ENCODE peak calls at places on chromosomes 2 and 18, in four cellular contexts. One of them, this sample, is unnamed.

GRCh38 chr18:35478520-35479435 is 19.0 kb downstream of the INO80C start:
- DNase-seq in GM12878: no peak
- DNase-seq in K562: no peak
- DNase-seq in GM12891: no peak
- DNase-seq in this sample: peak; percentile 26

GRCh38 chr2:140696449-140696848 is 1434.4 kb downstream of the LRP1B start:
- DNase-seq in K562: no peak
- DNase-seq in GM12878: no peak
- DNase-seq in GM12891: no peak
- DNase-seq in this sample: no peak

GRCh38 chr2:166519391-166519962 is 25.4 kb upstream of the SCN7A start:
- DNase-seq in GM12878: no peak
- DNase-seq in GM12891: no peak
- DNase-seq in K562: no peak
- DNase-seq in this sample: no peak

GRCh38 chr2:66445076-66445724 is 10.3 kb downstream of the MEIS1 start:
- DNase-seq in K562: no peak
- DNase-seq in GM12891: no peak
- DNase-seq in GM12878: no peak
- DNase-seq in this sample: no peak

GRCh38 chr18:6929370-6930102 is 188.1 kb downstream of the LAMA1 start:
- DNase-seq in GM12891: no peak
- DNase-seq in K562: peak; percentile 92
- DNase-seq in GM12878: no peak
- DNase-seq in this sample: no peak

GRCh38 chr2:64228126-64228678 is 84.0 kb upstream of the PELI1 start:
- DNase-seq in GM12878: peak; percentile 39
- DNase-seq in GM12891: peak; percentile 43
- DNase-seq in K562: peak; percentile 62
- DNase-seq in this sample: peak; percentile 17

GRCh38 chr2:143885461-143885860 is 634.5 kb downstream of the ZEB2 start:
- DNase-seq in GM12891: no peak
- DNase-seq in K562: no peak
- DNase-seq in GM12878: no peak
- DNase-seq in this sample: no peak

GRCh38 chr2:70035344-70035844 is 51.9 kb upstream of the PCBP1 start:
- DNase-seq in GM12878: no peak
- DNase-seq in GM12891: no peak
- DNase-seq in K562: no peak
- DNase-seq in this sample: no peak

GRCh38 chr18:39462436-39462835 is 1896.8 kb upstream of the CELF4 start:
- DNase-seq in GM12878: no peak
- DNase-seq in K562: no peak
- DNase-seq in GM12891: no peak
- DNase-seq in this sample: no peak

GRCh38 chr2:63001576-63001975 is 49.1 kb upstream of the OTX1 start:
- DNase-seq in GM12878: no peak
- DNase-seq in K562: no peak
- DNase-seq in GM12891: no peak
- DNase-seq in this sample: no peak

GRCh38 chr2:216664593-216665034 is 30.7 kb downstream of the IGFBP5 start:
- DNase-seq in K562: peak; percentile 73
- DNase-seq in GM12878: no peak
- DNase-seq in GM12891: no peak
- DNase-seq in this sample: no peak

GRCh38 chr18:11096411-11096810 is 53.0 kb downstream of the PIEZO2 start:
- DNase-seq in K562: no peak
- DNase-seq in GM12891: no peak
- DNase-seq in GM12878: no peak
- DNase-seq in this sample: no peak

GRCh38 chr2:161103451-161103831 is 56.8 kb upstream of the TANK start:
- DNase-seq in GM12891: no peak
- DNase-seq in GM12878: no peak
- DNase-seq in K562: no peak
- DNase-seq in this sample: no peak

GRCh38 chr2:158616480-158616879 is 159.7 kb downstream of the PKP4 start:
- DNase-seq in GM12891: no peak
- DNase-seq in GM12878: no peak
- DNase-seq in K562: no peak
- DNase-seq in this sample: no peak

GRCh38 chr2:200713704-200714064 is 98.0 kb upstream of the BZW1 start:
- DNase-seq in GM12891: no peak
- DNase-seq in K562: no peak
- DNase-seq in GM12878: peak; percentile 8
- DNase-seq in this sample: no peak

GRCh38 chr18:21831413-21831831 is 90.8 kb downstream of the MIB1 start:
- DNase-seq in K562: no peak
- DNase-seq in GM12891: no peak
- DNase-seq in GM12878: no peak
- DNase-seq in this sample: no peak

GRCh38 chr2:109009920-109010610 is 21.0 kb upstream of the EDAR start:
- DNase-seq in GM12891: no peak
- DNase-seq in GM12878: no peak
- DNase-seq in K562: no peak
- DNase-seq in this sample: no peak

GRCh38 chr2:1993711-1994682 is 249.7 kb upstream of the PXDN start:
- DNase-seq in K562: no peak
- DNase-seq in GM12878: no peak
- DNase-seq in GM12891: no peak
- DNase-seq in this sample: no peak

GRCh38 chr2:149732001-149732685 is 144.6 kb upstream of the MMADHC start:
- DNase-seq in K562: no peak
- DNase-seq in GM12891: no peak
- DNase-seq in GM12878: no peak
- DNase-seq in this sample: no peak

GRCh38 chr2:28160986-28161425 is 231.7 kb upstream of the FOSL2 start:
- DNase-seq in GM12891: no peak
- DNase-seq in K562: no peak
- DNase-seq in GM12878: no peak
- DNase-seq in this sample: no peak

GRCh38 chr2:75042823-75043222 is 84.4 kb downstream of the POLE4 start:
- DNase-seq in K562: no peak
- DNase-seq in GM12891: no peak
- DNase-seq in GM12878: no peak
- DNase-seq in this sample: no peak

GRCh38 chr2:47035615-47036488 is 119.3 kb downstream of the STPG4 start:
- DNase-seq in K562: no peak
- DNase-seq in GM12878: no peak
- DNase-seq in GM12891: no peak
- DNase-seq in this sample: no peak

GRCh38 chr2:145096582-145096981 is 576.7 kb upstream of the ZEB2 start:
- DNase-seq in GM12891: no peak
- DNase-seq in GM12878: no peak
- DNase-seq in K562: no peak
- DNase-seq in this sample: no peak

GRCh38 chr2:55616509-55617159 is 788 bp downstream of the PPP4R3B start:
- DNase-seq in K562: no peak
- DNase-seq in GM12891: peak; percentile 9
- DNase-seq in GM12878: no peak
- DNase-seq in this sample: peak; percentile 39

GRCh38 chr2:237726401-237726830 is 72.2 kb upstream of the RBM44 start:
- DNase-seq in GM12891: no peak
- DNase-seq in K562: no peak
- DNase-seq in GM12878: no peak
- DNase-seq in this sample: no peak

GRCh38 chr2:234978466-234979203 is 26.8 kb downstream of the SH3BP4 start:
- DNase-seq in GM12891: no peak
- DNase-seq in GM12878: no peak
- DNase-seq in K562: no peak
- DNase-seq in this sample: no peak

GRCh38 chr2:68417931-68418330 is 49.2 kb downstream of the FBXO48 start:
- DNase-seq in K562: no peak
- DNase-seq in GM12878: no peak
- DNase-seq in GM12891: no peak
- DNase-seq in this sample: no peak

GRCh38 chr18:9017170-9017899 is 85.2 kb upstream of the NDUFV2 start:
- DNase-seq in GM12878: peak; percentile 20
- DNase-seq in GM12891: peak; percentile 70
- DNase-seq in K562: peak; percentile 91
- DNase-seq in this sample: peak; percentile 67

GRCh38 chr18:52723456-52724065 is 383.6 kb downstream of the DCC start:
- DNase-seq in K562: no peak
- DNase-seq in GM12878: no peak
- DNase-seq in GM12891: no peak
- DNase-seq in this sample: no peak

GRCh38 chr2:209629622-209630021 is 142.0 kb upstream of the UNC80 start:
- DNase-seq in GM12878: no peak
- DNase-seq in GM12891: no peak
- DNase-seq in K562: no peak
- DNase-seq in this sample: no peak

GRCh38 chr2:85161626-85161960 is 28.4 kb downstream of the TCF7L1 start:
- DNase-seq in GM12878: no peak
- DNase-seq in K562: no peak
- DNase-seq in GM12891: no peak
- DNase-seq in this sample: no peak

GRCh38 chr18:69250305-69251151 is 150.2 kb upstream of the DOK6 start:
- DNase-seq in GM12891: no peak
- DNase-seq in GM12878: no peak
- DNase-seq in K562: no peak
- DNase-seq in this sample: no peak

GRCh38 chr2:69734040-69734611 is 7.8 kb upstream of the ANXA4 start:
- DNase-seq in GM12891: no peak
- DNase-seq in K562: no peak
- DNase-seq in GM12878: no peak
- DNase-seq in this sample: no peak

GRCh38 chr2:62947403-62947802 is 103.2 kb upstream of the OTX1 start:
- DNase-seq in K562: no peak
- DNase-seq in GM12878: no peak
- DNase-seq in GM12891: no peak
- DNase-seq in this sample: no peak

GRCh38 chr2:53127061-53127650 is 640.4 kb upstream of the CHAC2 start:
- DNase-seq in GM12878: no peak
- DNase-seq in K562: no peak
- DNase-seq in GM12891: no peak
- DNase-seq in this sample: no peak

GRCh38 chr2:56088411-56088810 is 95.4 kb upstream of the CCDC85A start:
- DNase-seq in GM12878: no peak
- DNase-seq in K562: no peak
- DNase-seq in GM12891: no peak
- DNase-seq in this sample: no peak

GRCh38 chr2:20609349-20609994 is 41.4 kb downstream of the HS1BP3 start:
- DNase-seq in GM12878: no peak
- DNase-seq in GM12891: no peak
- DNase-seq in K562: no peak
- DNase-seq in this sample: no peak

GRCh38 chr2:190537765-190538164 is 3.2 kb upstream of the NEMP2 start:
- DNase-seq in GM12878: no peak
- DNase-seq in GM12891: no peak
- DNase-seq in K562: no peak
- DNase-seq in this sample: peak; percentile 47

GRCh38 chr18:76528477-76529432 is 33.7 kb upstream of the ZNF516 start:
- DNase-seq in GM12878: peak; percentile 13
- DNase-seq in K562: no peak
- DNase-seq in GM12891: no peak
- DNase-seq in this sample: peak; percentile 40
- TF ChIP-seq SPI1 in GM12878: no peak
- TF ChIP-seq SPI1 in K562: no peak
- TF ChIP-seq SPI1 in GM12891: no peak
- TF ChIP-seq SPI1 in this sample: peak; percentile 51

GRCh38 chr2:124572953-124573634 is 548.0 kb downstream of the CNTNAP5 start:
- DNase-seq in GM12891: no peak
- DNase-seq in K562: no peak
- DNase-seq in GM12878: no peak
- DNase-seq in this sample: no peak
- TF ChIP-seq SPI1 in GM12891: no peak
- TF ChIP-seq SPI1 in K562: no peak
- TF ChIP-seq SPI1 in GM12878: no peak
- TF ChIP-seq SPI1 in this sample: no peak

DNA sequence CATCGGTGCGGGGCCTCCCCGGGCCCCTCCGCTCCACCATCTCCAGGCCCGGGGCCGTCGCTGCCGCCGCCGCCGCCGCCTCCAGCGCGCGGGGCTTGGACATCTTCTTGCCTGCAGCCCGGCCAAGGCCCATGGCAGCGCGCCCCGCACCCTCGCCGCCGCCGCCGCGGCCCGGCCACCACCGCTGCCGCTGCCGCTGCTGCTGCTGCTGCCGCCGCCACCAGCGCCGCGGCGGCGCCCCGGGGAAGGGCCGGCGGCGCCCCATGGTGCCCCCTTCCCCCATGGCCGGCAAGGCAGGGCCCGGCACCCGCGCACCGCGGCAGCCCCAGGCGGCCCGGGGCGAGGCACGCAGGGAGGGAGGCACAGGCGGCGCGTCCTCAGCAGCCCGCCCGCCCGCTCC is 3057.4 kb downstream of the RPIA start:
- DNase-seq in GM12891: no peak
- DNase-seq in K562: no peak
- DNase-seq in GM12878: no peak
- DNase-seq in this sample: no peak
- TF ChIP-seq SPI1 in GM12891: no peak
- TF ChIP-seq SPI1 in K562: no peak
- TF ChIP-seq SPI1 in GM12878: no peak
- TF ChIP-seq SPI1 in this sample: no peak

GRCh38 chr2:127371037-127371436 is 16.7 kb downstream of the MAP3K2 start:
- DNase-seq in K562: no peak
- DNase-seq in GM12891: no peak
- DNase-seq in GM12878: no peak
- DNase-seq in this sample: no peak
- TF ChIP-seq SPI1 in K562: no peak
- TF ChIP-seq SPI1 in GM12891: no peak
- TF ChIP-seq SPI1 in GM12878: no peak
- TF ChIP-seq SPI1 in this sample: no peak

DNA sequence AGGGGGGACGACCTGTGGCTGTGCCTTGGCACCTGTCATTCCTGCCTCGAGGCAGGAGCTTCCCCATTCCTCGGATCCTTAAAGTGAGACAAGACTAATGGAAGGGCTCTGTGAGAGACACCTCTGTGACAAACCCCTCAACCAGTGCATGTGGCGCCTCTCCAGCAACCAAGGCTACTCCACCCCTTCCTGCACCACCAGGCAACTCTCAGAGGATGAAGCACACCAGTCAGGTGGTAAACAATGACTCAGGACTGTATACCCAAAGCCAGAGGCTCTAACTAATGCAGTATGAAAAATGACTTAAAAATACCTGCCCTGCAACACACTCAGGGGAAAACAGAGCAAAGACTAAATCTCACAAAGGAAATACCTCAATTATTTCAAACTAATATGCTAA is 136.9 kb downstream of the UXS1 start:
- DNase-seq in K562: no peak
- DNase-seq in GM12878: no peak
- DNase-seq in GM12891: no peak
- DNase-seq in this sample: no peak
- TF ChIP-seq SPI1 in K562: no peak
- TF ChIP-seq SPI1 in GM12878: no peak
- TF ChIP-seq SPI1 in GM12891: no peak
- TF ChIP-seq SPI1 in this sample: no peak

This sample was measured in HL-60.